ENCODE peak calls at places on chromosomes 2 and 18, in six cellular contexts. One of them, this sample, is unnamed.

GRCh38 chr2:206642075-206643025 is at the start of gene FAM237A:
- DNase-seq in tibial nerve: peak; percentile 11
- DNase-seq in HT-29: peak; percentile 19
- DNase-seq in hepatocyte: peak; percentile 84
- DNase-seq in fibroblast of the conjunctiva: peak; percentile 23
- DNase-seq in NCI-H1694: no peak
- DNase-seq in this sample: peak; percentile 16

GRCh38 chr2:238081150-238081549 is 19.0 kb upstream of the ESPNL start:
- DNase-seq in NCI-H1694: no peak
- DNase-seq in fibroblast of the conjunctiva: no peak
- DNase-seq in tibial nerve: no peak
- DNase-seq in hepatocyte: no peak
- DNase-seq in HT-29: no peak
- DNase-seq in this sample: no peak

GRCh38 chr2:70596739-70597138 is 43.1 kb upstream of the TGFA start:
- DNase-seq in NCI-H1694: no peak
- DNase-seq in HT-29: peak; percentile 61
- DNase-seq in hepatocyte: no peak
- DNase-seq in tibial nerve: no peak
- DNase-seq in fibroblast of the conjunctiva: no peak
- DNase-seq in this sample: no peak

GRCh38 chr2:62706721-62707516 is 1.4 kb downstream of the EHBP1 start:
- DNase-seq in HT-29: peak; percentile 50
- DNase-seq in hepatocyte: no peak
- DNase-seq in NCI-H1694: no peak
- DNase-seq in tibial nerve: no peak
- DNase-seq in fibroblast of the conjunctiva: no peak
- DNase-seq in this sample: no peak

GRCh38 chr2:168208652-168209051 is 38.7 kb downstream of the STK39 start:
- DNase-seq in HT-29: peak; percentile 51
- DNase-seq in tibial nerve: no peak
- DNase-seq in hepatocyte: no peak
- DNase-seq in NCI-H1694: no peak
- DNase-seq in fibroblast of the conjunctiva: no peak
- DNase-seq in this sample: no peak

GRCh38 chr2:96267159-96267971 is 1.3 kb downstream of the CIAO1 start:
- DNase-seq in HT-29: peak; percentile 55
- DNase-seq in NCI-H1694: peak; percentile 13
- DNase-seq in tibial nerve: no peak
- DNase-seq in hepatocyte: peak; percentile 69
- DNase-seq in fibroblast of the conjunctiva: no peak
- DNase-seq in this sample: no peak

GRCh38 chr2:7209776-7210555 is 292.8 kb downstream of the RNF144A start:
- DNase-seq in tibial nerve: no peak
- DNase-seq in HT-29: no peak
- DNase-seq in NCI-H1694: peak; percentile 72
- DNase-seq in fibroblast of the conjunctiva: no peak
- DNase-seq in hepatocyte: no peak
- DNase-seq in this sample: peak; percentile 4

GRCh38 chr2:150485871-150486538 is 1.5 kb downstream of the RND3 start:
- DNase-seq in NCI-H1694: peak; percentile 38
- DNase-seq in tibial nerve: peak; percentile 50
- DNase-seq in HT-29: peak; percentile 88
- DNase-seq in hepatocyte: peak; percentile 87
- DNase-seq in fibroblast of the conjunctiva: peak; percentile 52
- DNase-seq in this sample: no peak

GRCh38 chr18:34023471-34023870 is 201.2 kb downstream of the NOL4 start:
- DNase-seq in NCI-H1694: no peak
- DNase-seq in fibroblast of the conjunctiva: no peak
- DNase-seq in hepatocyte: peak; percentile 9
- DNase-seq in tibial nerve: no peak
- DNase-seq in HT-29: no peak
- DNase-seq in this sample: no peak

This sample was measured in AG04450.